ENCODE peak calls at places on chromosomes 2 and 18, in seven cellular contexts. Y is GM12891, L is upper lobe of left lung, O is HCT116, P is transverse colon, F is esophagus muscularis mucosa, V is stomach. I is an unnamed sample.

GRCh38 chr2:191631754-191632153 is 46.2 kb upstream of the NABP1 start:
- DNase-seq in L (no peak), F (no peak), Y (no peak), P (peak; percentile 41), O (no peak), V (no peak), I (no peak)

GRCh38 chr2:48568551-48568950 is 38.6 kb downstream of the STON1 start:
- DNase-seq in L (no peak), F (no peak), P (no peak), O (no peak), V (no peak), Y (no peak), I (no peak)

GRCh38 chr2:131062066-131062465 is 31.2 kb downstream of the FAM168B start:
- DNase-seq in V (no peak), F (no peak), L (no peak), Y (no peak), P (no peak), O (no peak), I (no peak)

GRCh38 chr18:53864758-53865157 is 359.7 kb downstream of the MBD2 start:
- DNase-seq in O (no peak), F (no peak), Y (no peak), V (no peak), P (no peak), L (no peak), I (no peak)

GRCh38 chr2:191630313-191630712 is 47.6 kb upstream of the NABP1 start:
- DNase-seq in P (no peak), Y (no peak), F (no peak), O (no peak), L (no peak), V (no peak), I (no peak)

GRCh38 chr2:109335586-109336266 is 206.7 kb downstream of the SH3RF3 start:
- DNase-seq in L (no peak), P (no peak), O (no peak), V (no peak), Y (no peak), F (no peak), I (no peak)

GRCh38 chr2:130834091-130834922 is 2.4 kb upstream of the ARHGEF4 start:
- DNase-seq in Y (no peak), F (no peak), P (no peak), O (no peak), L (no peak), V (no peak), I (no peak)

GRCh38 chr2:39447266-39448168 is 10.4 kb upstream of the MAP4K3 start:
- DNase-seq in P (no peak), F (no peak), L (no peak), Y (no peak), O (no peak), V (no peak), I (no peak)

GRCh38 chr18:25066536-25066935 is 285.4 kb downstream of the ZNF521 start:
- DNase-seq in Y (no peak), P (no peak), L (no peak), V (no peak), F (no peak), O (no peak), I (no peak)

GRCh38 chr2:137870682-137871081 is 93.6 kb upstream of the HNMT start:
- DNase-seq in L (no peak), Y (no peak), P (no peak), F (no peak), V (no peak), O (no peak), I (no peak)

GRCh38 chr2:96770451-96770850 is 9.7 kb downstream of the CNNM4 start:
- DNase-seq in Y (no peak), P (no peak), V (no peak), L (no peak), O (no peak), F (no peak), I (no peak)

GRCh38 chr2:224242543-224242942 is 159.4 kb downstream of the FAM124B start:
- DNase-seq in V (no peak), Y (no peak), O (no peak), F (no peak), P (no peak), L (no peak), I (no peak)

GRCh38 chr2:128585706-128586105 is 267.0 kb upstream of the HS6ST1 start:
- DNase-seq in O (no peak), P (no peak), L (no peak), F (peak; percentile 26), Y (no peak), V (peak; percentile 23), I (no peak)

GRCh38 chr18:1408331-1408835 is 503.7 kb downstream of the ADCYAP1 start:
- DNase-seq in P (no peak), L (no peak), O (no peak), Y (no peak), V (no peak), F (no peak), I (no peak)

GRCh38 chr2:133097666-133098065 is 427.7 kb upstream of the LYPD1 start:
- DNase-seq in F (no peak), L (no peak), P (no peak), O (no peak), V (no peak), Y (no peak), I (no peak)

GRCh38 chr2:10091182-10091932 is 11.1 kb upstream of the CYS1 start:
- DNase-seq in V (peak; percentile 51), O (no peak), Y (no peak), P (peak; percentile 57), F (no peak), L (peak; percentile 84), I (no peak)

GRCh38 chr2:181116251-181116650 is 135.8 kb downstream of the UBE2E3 start:
- DNase-seq in V (no peak), O (no peak), P (no peak), Y (no peak), L (no peak), F (no peak), I (no peak)

GRCh38 chr18:77071711-77072292 is 60.8 kb downstream of the MBP start:
- DNase-seq in V (peak; percentile 44), Y (no peak), P (no peak), L (no peak), O (no peak), F (no peak), I (no peak)

GRCh38 chr2:24697792-24698191 is 95.4 kb downstream of the PTRHD1 start:
- DNase-seq in P (no peak), Y (no peak), F (no peak), V (no peak), O (no peak), L (no peak), I (no peak)

GRCh38 chr2:8225798-8226197 is 456.1 kb upstream of the ID2 start:
- DNase-seq in L (no peak), F (peak; percentile 50), V (no peak), Y (no peak), O (no peak), P (no peak), I (no peak)

GRCh38 chr2:8225257-8225656 is 456.6 kb upstream of the ID2 start:
- DNase-seq in P (no peak), V (no peak), Y (no peak), O (no peak), L (no peak), F (peak; percentile 70), I (no peak)

GRCh38 chr2:8230466-8230865 is 451.4 kb upstream of the ID2 start:
- DNase-seq in Y (no peak), O (no peak), V (no peak), F (peak; percentile 31), P (no peak), L (no peak), I (no peak)

GRCh38 chr2:8231909-8232308 is 449.9 kb upstream of the ID2 start:
- DNase-seq in O (no peak), Y (no peak), L (no peak), F (no peak), P (no peak), V (no peak), I (no peak)

DNA sequence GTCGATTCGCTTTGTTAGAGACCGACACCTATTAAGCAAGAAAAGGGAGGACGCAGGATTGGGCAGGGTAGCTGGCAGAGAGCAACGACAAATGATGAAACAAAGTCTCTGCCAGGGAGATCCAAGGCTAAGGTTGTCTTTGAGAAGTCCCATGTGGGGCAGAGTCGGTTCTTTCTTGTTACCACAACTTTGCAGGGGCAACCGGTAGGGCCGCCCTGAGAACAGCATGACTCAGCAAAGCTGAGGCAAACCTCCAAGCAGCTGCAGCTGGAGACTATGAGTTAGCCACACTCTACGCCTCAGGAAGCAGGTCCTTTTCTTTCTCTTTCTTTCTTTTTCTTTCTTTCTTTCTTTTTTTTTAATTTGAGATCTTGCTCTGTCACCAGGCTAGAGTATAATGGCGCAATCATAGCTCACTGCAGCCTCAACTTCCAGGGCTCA is 452.3 kb upstream of the ID2 start:
- DNase-seq in F (peak; percentile 92), Y (no peak), P (peak; percentile 41), V (peak; percentile 42), O (peak; percentile 15), L (no peak), I (no peak)
- TF ChIP-seq POLR2AphosphoS5 in F (peak; percentile 42), Y (no peak), P (no peak), V (no peak), O (no peak), L (no peak), I (no peak)

DNA sequence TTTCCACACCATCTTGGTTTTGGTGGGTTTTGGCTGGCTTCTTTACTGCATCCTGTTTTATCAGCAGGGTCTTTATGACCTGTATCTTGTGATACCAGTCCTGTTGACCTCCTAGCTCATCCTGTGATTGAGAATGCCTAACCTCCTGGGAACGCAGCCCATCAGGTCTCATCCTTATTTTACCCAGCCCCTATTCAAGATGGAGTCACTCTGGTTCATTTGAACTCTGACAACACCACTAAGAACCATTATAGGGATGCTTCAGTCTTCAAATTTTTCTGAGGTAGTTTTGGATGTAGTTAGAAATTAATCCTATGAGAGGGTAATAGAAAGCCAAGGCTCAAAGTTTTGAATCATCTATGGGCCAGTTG is 287.8 kb upstream of the SLC39A10 start:
- DNase-seq in P (no peak), F (no peak), V (no peak), L (no peak), Y (no peak), O (no peak), I (no peak)
- TF ChIP-seq POLR2AphosphoS5 in P (no peak), F (no peak), V (no peak), L (no peak), Y (no peak), O (no peak), I (no peak)

GRCh38 chr2:217420868-217421267 is 561.0 kb upstream of the TNP1 start:
- DNase-seq in Y (no peak), L (no peak), V (no peak), P (no peak), O (no peak), F (peak; percentile 66), I (no peak)
- TF ChIP-seq POLR2AphosphoS5 in Y (no peak), L (no peak), V (peak; percentile 11), P (no peak), O (no peak), F (no peak), I (no peak)

GRCh38 chr2:238097201-238097987 is 2.7 kb upstream of the ESPNL start:
- DNase-seq in V (peak; percentile 21), O (no peak), Y (no peak), F (peak; percentile 90), P (no peak), L (no peak), I (peak; percentile 71)

GRCh38 chr2:238098854-238099708 is 1.1 kb upstream of the ESPNL start:
- DNase-seq in F (peak; percentile 89), P (no peak), L (no peak), V (peak; percentile 23), Y (no peak), O (no peak), I (peak; percentile 54)

GRCh38 chr2:238096311-238097011 is 3.7 kb upstream of the ESPNL start:
- DNase-seq in P (no peak), Y (no peak), F (peak; percentile 74), V (peak; percentile 23), L (no peak), O (no peak), I (no peak)

GRCh38 chr2:238099709-238100048 is 461 bp upstream of the ESPNL start:
- DNase-seq in L (no peak), V (peak; percentile 21), P (no peak), F (peak; percentile 84), Y (no peak), O (no peak), I (peak; percentile 73)

GRCh38 chr2:238097988-238098853 is 1.9 kb upstream of the ESPNL start:
- DNase-seq in P (peak; percentile 83), V (peak; percentile 69), L (peak; percentile 81), F (peak; percentile 89), Y (peak; percentile 85), O (peak; percentile 90), I (peak; percentile 74)
- TF ChIP-seq POLR2AphosphoS5 in P (no peak), V (no peak), L (no peak), F (no peak), Y (no peak), O (peak; percentile 70), I (no peak)